ENCODE peak calls at places on chromosomes 1 and 21, in four cellular contexts. A is midbrain; I is naive thymus-derived CD4-positive, alpha-beta T cell; B is pancreas. F is an unnamed sample.

GRCh38 chr1:172929006-172929405 is 121.7 kb downstream of the TNFSF18 start:
- DNase-seq in A (no peak), I (no peak), B (no peak), F (peak; percentile 48)

GRCh38 chr21:40841524-40842196 is 5.3 kb downstream of the DSCAM start:
- DNase-seq in A (peak; percentile 52), I (no peak), B (peak; percentile 36), F (peak; percentile 79)

GRCh38 chr1:43206721-43207228 is 34.6 kb downstream of the CFAP57 start:
- DNase-seq in A (no peak), I (no peak), B (no peak), F (peak; percentile 94)

GRCh38 chr1:151612506-151613274 is 840 bp downstream of the SNX27 start:
- DNase-seq in A (no peak), I (peak; percentile 14), B (peak; percentile 25), F (no peak)

GRCh38 chr1:215555531-215555930 is 11.6 kb upstream of the KCTD3 start:
- DNase-seq in A (no peak), I (no peak), B (no peak), F (no peak)

GRCh38 chr1:246515390-246516005 is 8.4 kb upstream of the SMYD3 start:
- DNase-seq in A (no peak), I (no peak), B (no peak), F (no peak)

GRCh38 chr1:70737125-70737524 is 310.5 kb downstream of the PTGER3 start:
- DNase-seq in A (no peak), I (no peak), B (no peak), F (no peak)

GRCh38 chr1:62377043-62377562 is 57.9 kb upstream of the KANK4 start:
- DNase-seq in A (no peak), I (no peak), B (no peak), F (no peak)

GRCh38 chr1:227351443-227351842 is 33.2 kb upstream of the CDC42BPA start:
- DNase-seq in A (no peak), I (no peak), B (no peak), F (peak; percentile 62)

GRCh38 chr1:100750002-100750885 is 30.7 kb downstream of the VCAM1 start:
- DNase-seq in A (no peak), I (no peak), B (no peak), F (no peak)

GRCh38 chr1:96721382-96722160 is at the start of gene PTBP2:
- DNase-seq in A (peak; percentile 83), I (peak; percentile 90), B (peak; percentile 72), F (peak; percentile 76)

GRCh38 chr1:91718877-91719276 is 167.1 kb downstream of the TGFBR3 start:
- DNase-seq in A (no peak), I (no peak), B (peak; percentile 22), F (no peak)

GRCh38 chr1:59750612-59751395 is 63.9 kb upstream of the HOOK1 start:
- DNase-seq in A (no peak), I (no peak), B (no peak), F (peak; percentile 94)

GRCh38 chr21:45420061-45420521 is 15.1 kb downstream of the COL18A1 start:
- DNase-seq in A (no peak), I (no peak), B (no peak), F (no peak)

GRCh38 chr1:245155186-245156040 is 628 bp downstream of the KIF26B start:
- DNase-seq in A (no peak), I (peak; percentile 4), B (no peak), F (peak; percentile 36)

GRCh38 chr1:221712198-221712684 is 29.6 kb downstream of the DUSP10 start:
- DNase-seq in A (no peak), I (peak; percentile 38), B (no peak), F (peak; percentile 84)

GRCh38 chr21:43727571-43728466 is 8.9 kb downstream of the PDXK start:
- DNase-seq in A (peak; percentile 21), I (no peak), B (peak; percentile 43), F (peak; percentile 36)

GRCh38 chr1:32872189-32872898 is 1.6 kb upstream of the FNDC5 start:
- DNase-seq in A (peak; percentile 53), I (peak; percentile 64), B (no peak), F (peak; percentile 44)

GRCh38 chr1:117656202-117656641 is 50.4 kb downstream of the TENT5C start:
- DNase-seq in A (no peak), I (peak; percentile 78), B (no peak), F (no peak)

GRCh38 chr1:8880068-8880676 is 1.7 kb upstream of the ENO1 start:
- DNase-seq in A (peak; percentile 34), I (no peak), B (peak; percentile 52), F (peak; percentile 87)

GRCh38 chr21:37982496-37983318 is 66.5 kb upstream of the KCNJ6 start:
- DNase-seq in A (no peak), I (no peak), B (no peak), F (no peak)

GRCh38 chr1:5978452-5978851 is 13.8 kb downstream of the NPHP4 start:
- DNase-seq in A (no peak), I (no peak), B (no peak), F (no peak)

GRCh38 chr1:168391759-168392681 is 111.3 kb downstream of the TBX19 start:
- DNase-seq in A (no peak), I (no peak), B (peak; percentile 36), F (peak; percentile 73)

GRCh38 chr1:176692988-176693696 is 230.2 kb downstream of the PAPPA2 start:
- DNase-seq in A (no peak), I (no peak), B (no peak), F (no peak)

GRCh38 chr1:243712890-243713425 is 137.1 kb downstream of the AKT3 start:
- DNase-seq in A (peak; percentile 64), I (no peak), B (no peak), F (no peak)

GRCh38 chr1:11789126-11790067 is 16.4 kb downstream of the MTHFR start:
- DNase-seq in A (no peak), I (no peak), B (no peak), F (no peak)

GRCh38 chr1:119611701-119612113 is 36.4 kb downstream of the ZNF697 start:
- DNase-seq in A (peak; percentile 41), I (peak; percentile 30), B (peak; percentile 77), F (peak; percentile 80)

GRCh38 chr1:47438321-47439150 is 692 bp downstream of the FOXD2 start:
- DNase-seq in A (no peak), I (peak; percentile 58), B (no peak), F (no peak)

GRCh38 chr1:178238722-178239510 is 145.0 kb downstream of the RASAL2 start:
- DNase-seq in A (no peak), I (no peak), B (no peak), F (peak; percentile 99)

GRCh38 chr1:57423135-57424131 is at the start of gene DAB1:
- DNase-seq in A (no peak), I (no peak), B (no peak), F (peak; percentile 36)

GRCh38 chr1:42453386-42453785 is 2.4 kb downstream of the ZMYND12 start:
- DNase-seq in A (no peak), I (no peak), B (no peak), F (no peak)

GRCh38 chr1:170663441-170664282 is at the start of gene PRRX1:
- DNase-seq in A (peak; percentile 46), I (no peak), B (no peak), F (no peak)

GRCh38 chr1:117674521-117675400 is 68.9 kb downstream of the TENT5C start:
- DNase-seq in A (no peak), I (peak; percentile 52), B (peak; percentile 43), F (peak; percentile 48)

GRCh38 chr1:82323144-82323543 is 522.4 kb downstream of the ADGRL2 start:
- DNase-seq in A (no peak), I (no peak), B (no peak), F (no peak)

GRCh38 chr1:21261551-21262281 is 28.5 kb downstream of the ECE1 start:
- DNase-seq in A (no peak), I (no peak), B (peak; percentile 64), F (peak; percentile 83)

F was measured in epithelial cell of esophagus.